ENCODE peak calls at places on chromosomes 13 and 19, in ten cellular contexts. One of them, this sample, is unnamed.

GRCh38 chr13:33191425-33192221 is 93.9 kb downstream of the STARD13 start:
- DNase-seq in tibial nerve: no peak
- DNase-seq in ovary: no peak
- DNase-seq in suprapubic skin: no peak
- DNase-seq in transverse colon: no peak
- DNase-seq in stomach: no peak
- DNase-seq in K562: no peak
- DNase-seq in A549: no peak
- DNase-seq in sigmoid colon: no peak
- DNase-seq in SK-N-SH: peak
- DNase-seq in this sample: no peak

GRCh38 chr19:49912965-49913685 is 15.9 kb upstream of the ATF5 start:
- DNase-seq in tibial nerve: no peak
- DNase-seq in ovary: peak
- DNase-seq in suprapubic skin: no peak
- DNase-seq in transverse colon: no peak
- DNase-seq in stomach: no peak
- DNase-seq in K562: no peak
- DNase-seq in A549: no peak
- DNase-seq in sigmoid colon: no peak
- DNase-seq in SK-N-SH: no peak
- DNase-seq in this sample: peak

GRCh38 chr13:59356607-59357006 is 807.1 kb downstream of the DIAPH3 start:
- DNase-seq in tibial nerve: no peak
- DNase-seq in ovary: peak
- DNase-seq in suprapubic skin: no peak
- DNase-seq in transverse colon: peak
- DNase-seq in stomach: no peak
- DNase-seq in K562: no peak
- DNase-seq in A549: no peak
- DNase-seq in sigmoid colon: peak
- DNase-seq in SK-N-SH: no peak
- DNase-seq in this sample: no peak

GRCh38 chr13:101049166-101049850 is 367.0 kb downstream of the NALCN start:
- DNase-seq in tibial nerve: no peak
- DNase-seq in ovary: no peak
- DNase-seq in suprapubic skin: no peak
- DNase-seq in transverse colon: no peak
- DNase-seq in stomach: no peak
- DNase-seq in K562: no peak
- DNase-seq in A549: no peak
- DNase-seq in sigmoid colon: no peak
- DNase-seq in SK-N-SH: no peak
- DNase-seq in this sample: no peak

GRCh38 chr19:6593651-6594416 is 2.9 kb upstream of the CD70 start:
- DNase-seq in tibial nerve: no peak
- DNase-seq in ovary: no peak
- DNase-seq in suprapubic skin: no peak
- DNase-seq in transverse colon: no peak
- DNase-seq in stomach: no peak
- DNase-seq in K562: no peak
- DNase-seq in A549: no peak
- DNase-seq in sigmoid colon: no peak
- DNase-seq in SK-N-SH: no peak
- DNase-seq in this sample: no peak

GRCh38 chr19:19062454-19063182 is 1.2 kb upstream of the SLC25A42 start:
- DNase-seq in tibial nerve: no peak
- DNase-seq in ovary: no peak
- DNase-seq in suprapubic skin: no peak
- DNase-seq in transverse colon: no peak
- DNase-seq in stomach: no peak
- DNase-seq in K562: no peak
- DNase-seq in A549: peak
- DNase-seq in sigmoid colon: no peak
- DNase-seq in SK-N-SH: no peak
- DNase-seq in this sample: no peak

GRCh38 chr13:24008679-24009078 is 111.4 kb upstream of the C1QTNF9B start:
- DNase-seq in tibial nerve: no peak
- DNase-seq in ovary: no peak
- DNase-seq in suprapubic skin: no peak
- DNase-seq in transverse colon: no peak
- DNase-seq in stomach: no peak
- DNase-seq in K562: no peak
- DNase-seq in A549: no peak
- DNase-seq in sigmoid colon: no peak
- DNase-seq in SK-N-SH: no peak
- DNase-seq in this sample: no peak

GRCh38 chr19:1749373-1750342 is 3.6 kb upstream of the ONECUT3 start:
- DNase-seq in tibial nerve: no peak
- DNase-seq in ovary: no peak
- DNase-seq in suprapubic skin: no peak
- DNase-seq in transverse colon: no peak
- DNase-seq in stomach: no peak
- DNase-seq in K562: no peak
- DNase-seq in A549: no peak
- DNase-seq in sigmoid colon: no peak
- DNase-seq in SK-N-SH: no peak
- DNase-seq in this sample: no peak

DNA sequence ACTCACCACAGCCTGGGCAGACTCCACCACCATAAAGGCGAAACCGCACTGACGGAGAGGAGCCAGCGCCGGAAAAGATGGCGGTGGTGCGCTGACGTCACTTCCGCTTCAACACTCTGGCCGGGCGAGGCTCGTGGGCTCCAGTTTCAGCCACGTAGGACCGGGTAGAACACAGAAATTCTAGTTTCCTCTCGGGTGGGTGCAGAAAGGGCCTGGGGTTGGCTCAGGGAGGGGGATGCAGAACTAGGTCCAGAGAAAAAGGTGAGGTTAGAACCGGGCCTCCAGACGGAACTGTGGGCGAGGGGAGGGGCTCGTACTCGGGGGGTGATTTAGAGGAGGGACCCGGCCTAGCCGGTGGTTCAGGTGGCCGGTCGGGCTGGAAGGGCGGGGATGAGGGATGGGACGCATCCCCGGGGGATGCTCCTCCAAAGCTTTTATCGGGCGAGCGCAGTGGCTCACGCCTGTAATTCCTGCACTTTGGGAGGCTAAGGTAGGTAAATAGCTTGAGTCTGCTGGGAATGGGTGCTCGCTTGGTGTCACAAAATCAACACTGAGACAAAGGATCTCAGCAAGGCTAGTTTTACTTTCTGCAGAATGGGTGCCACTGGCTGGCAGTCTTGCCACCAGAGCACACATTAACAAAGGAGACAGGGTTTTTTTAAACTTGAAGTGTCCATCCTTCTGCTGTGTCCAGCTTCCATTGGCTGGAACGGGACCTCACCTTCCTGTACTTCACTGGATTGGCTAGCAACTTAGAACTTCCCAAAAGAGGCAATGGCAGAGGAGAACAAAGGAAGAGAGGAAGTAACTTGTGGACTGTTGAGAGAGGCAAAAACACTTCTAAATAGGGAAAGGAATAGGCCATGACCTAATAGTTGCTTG is at the start of gene ZNF561:
- DNase-seq in tibial nerve: peak
- DNase-seq in ovary: peak
- DNase-seq in suprapubic skin: peak
- DNase-seq in transverse colon: peak
- DNase-seq in stomach: peak
- DNase-seq in K562: peak
- DNase-seq in A549: peak
- DNase-seq in sigmoid colon: peak
- DNase-seq in SK-N-SH: peak
- DNase-seq in this sample: peak
- TF ChIP-seq EP300 in tibial nerve: peak
- TF ChIP-seq EP300 in ovary: no peak
- TF ChIP-seq EP300 in suprapubic skin: no peak
- TF ChIP-seq EP300 in transverse colon: no peak
- TF ChIP-seq EP300 in stomach: no peak
- TF ChIP-seq EP300 in K562: no peak
- TF ChIP-seq EP300 in A549: no peak
- TF ChIP-seq EP300 in sigmoid colon: no peak
- TF ChIP-seq EP300 in SK-N-SH: no peak
- TF ChIP-seq EP300 in this sample: no peak

DNA sequence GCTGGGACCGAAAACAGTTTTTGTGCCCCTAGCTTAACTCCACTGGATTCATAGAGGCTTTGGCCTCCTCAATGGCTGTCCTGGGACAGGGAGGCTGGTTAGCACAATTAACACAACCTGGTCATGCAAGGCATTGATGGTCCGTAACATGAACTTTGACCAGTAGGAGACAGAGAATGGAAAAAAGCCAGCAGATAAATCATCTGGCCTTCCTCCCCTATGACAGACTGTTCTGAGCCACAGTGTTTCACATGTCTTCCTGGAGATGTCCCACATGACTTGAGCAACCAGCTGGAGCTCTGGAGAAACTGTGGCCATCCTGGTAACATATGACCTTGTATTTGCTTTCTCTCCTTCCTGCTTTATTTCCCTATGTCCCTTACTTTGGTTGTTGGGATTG is 244.2 kb downstream of the UQCRFS1 start:
- DNase-seq in tibial nerve: no peak
- DNase-seq in ovary: no peak
- DNase-seq in suprapubic skin: no peak
- DNase-seq in transverse colon: no peak
- DNase-seq in stomach: no peak
- DNase-seq in K562: no peak
- DNase-seq in A549: no peak
- DNase-seq in sigmoid colon: no peak
- DNase-seq in SK-N-SH: no peak
- DNase-seq in this sample: no peak
- H3K4me3 ChIP-seq in tibial nerve: no peak
- H3K4me3 ChIP-seq in ovary: no peak
- H3K4me3 ChIP-seq in suprapubic skin: no peak
- H3K4me3 ChIP-seq in transverse colon: no peak
- H3K4me3 ChIP-seq in stomach: no peak
- H3K4me3 ChIP-seq in K562: no peak
- H3K4me3 ChIP-seq in A549: no peak
- H3K4me3 ChIP-seq in sigmoid colon: no peak
- H3K4me3 ChIP-seq in SK-N-SH: no peak
- H3K4me3 ChIP-seq in this sample: no peak

GRCh38 chr13:31882794-31883193 is 143.5 kb downstream of the RXFP2 start:
- DNase-seq in tibial nerve: no peak
- DNase-seq in ovary: no peak
- DNase-seq in suprapubic skin: no peak
- DNase-seq in transverse colon: no peak
- DNase-seq in stomach: no peak
- DNase-seq in K562: no peak
- DNase-seq in A549: no peak
- DNase-seq in sigmoid colon: no peak
- DNase-seq in SK-N-SH: no peak
- DNase-seq in this sample: no peak

GRCh38 chr13:31884556-31884955 is 145.2 kb downstream of the RXFP2 start:
- DNase-seq in tibial nerve: no peak
- DNase-seq in ovary: no peak
- DNase-seq in suprapubic skin: no peak
- DNase-seq in transverse colon: no peak
- DNase-seq in stomach: no peak
- DNase-seq in K562: no peak
- DNase-seq in A549: no peak
- DNase-seq in sigmoid colon: no peak
- DNase-seq in SK-N-SH: no peak
- DNase-seq in this sample: no peak

GRCh38 chr13:31887311-31887710 is 144.3 kb upstream of the FRY start:
- DNase-seq in tibial nerve: no peak
- DNase-seq in ovary: no peak
- DNase-seq in suprapubic skin: no peak
- DNase-seq in transverse colon: no peak
- DNase-seq in stomach: no peak
- DNase-seq in K562: no peak
- DNase-seq in A549: no peak
- DNase-seq in sigmoid colon: no peak
- DNase-seq in SK-N-SH: no peak
- DNase-seq in this sample: no peak

GRCh38 chr13:31881495-31881882 is 142.2 kb downstream of the RXFP2 start:
- DNase-seq in tibial nerve: no peak
- DNase-seq in ovary: no peak
- DNase-seq in suprapubic skin: no peak
- DNase-seq in transverse colon: no peak
- DNase-seq in stomach: no peak
- DNase-seq in K562: no peak
- DNase-seq in A549: no peak
- DNase-seq in sigmoid colon: no peak
- DNase-seq in SK-N-SH: no peak
- DNase-seq in this sample: no peak

DNA sequence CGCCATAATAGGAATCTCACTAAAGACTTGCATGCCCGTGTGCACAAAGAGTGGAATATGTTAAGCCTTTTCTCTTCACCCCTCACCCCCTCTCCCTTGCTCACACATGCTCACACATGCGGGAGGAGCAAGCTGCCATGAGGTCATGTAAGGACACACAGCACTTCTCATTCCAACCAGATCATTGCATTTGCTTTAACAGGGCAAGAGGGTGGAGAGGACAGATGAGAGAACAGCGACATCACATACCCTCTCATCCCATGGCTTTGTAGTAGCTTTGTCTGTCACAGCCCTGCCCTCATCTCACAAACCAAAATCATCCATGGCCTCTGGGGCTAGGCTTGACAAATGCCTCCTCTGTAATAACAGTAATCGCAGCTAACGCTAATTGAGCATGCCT is 145.6 kb upstream of the FRY start:
- DNase-seq in tibial nerve: no peak
- DNase-seq in ovary: no peak
- DNase-seq in suprapubic skin: no peak
- DNase-seq in transverse colon: no peak
- DNase-seq in stomach: no peak
- DNase-seq in K562: no peak
- DNase-seq in A549: no peak
- DNase-seq in sigmoid colon: no peak
- DNase-seq in SK-N-SH: peak
- DNase-seq in this sample: no peak
- TF ChIP-seq EP300 in tibial nerve: no peak
- TF ChIP-seq EP300 in ovary: no peak
- TF ChIP-seq EP300 in suprapubic skin: no peak
- TF ChIP-seq EP300 in transverse colon: no peak
- TF ChIP-seq EP300 in stomach: no peak
- TF ChIP-seq EP300 in K562: no peak
- TF ChIP-seq EP300 in A549: no peak
- TF ChIP-seq EP300 in sigmoid colon: no peak
- TF ChIP-seq EP300 in SK-N-SH: no peak
- TF ChIP-seq EP300 in this sample: no peak

GRCh38 chr13:49326222-49326917 is 78.6 kb downstream of the CDADC1 start:
- DNase-seq in tibial nerve: no peak
- DNase-seq in ovary: no peak
- DNase-seq in suprapubic skin: no peak
- DNase-seq in transverse colon: no peak
- DNase-seq in stomach: no peak
- DNase-seq in K562: no peak
- DNase-seq in A549: no peak
- DNase-seq in sigmoid colon: no peak
- DNase-seq in SK-N-SH: no peak
- DNase-seq in this sample: no peak

GRCh38 chr13:49319555-49320350 is 72.0 kb downstream of the CDADC1 start:
- DNase-seq in tibial nerve: no peak
- DNase-seq in ovary: no peak
- DNase-seq in suprapubic skin: no peak
- DNase-seq in transverse colon: no peak
- DNase-seq in stomach: no peak
- DNase-seq in K562: no peak
- DNase-seq in A549: no peak
- DNase-seq in sigmoid colon: no peak
- DNase-seq in SK-N-SH: no peak
- DNase-seq in this sample: no peak

GRCh38 chr13:49320975-49321374 is 73.2 kb downstream of the CDADC1 start:
- DNase-seq in tibial nerve: no peak
- DNase-seq in ovary: no peak
- DNase-seq in suprapubic skin: no peak
- DNase-seq in transverse colon: no peak
- DNase-seq in stomach: no peak
- DNase-seq in K562: no peak
- DNase-seq in A549: no peak
- DNase-seq in sigmoid colon: no peak
- DNase-seq in SK-N-SH: no peak
- DNase-seq in this sample: no peak

GRCh38 chr13:49322702-49323101 is 75.0 kb downstream of the CDADC1 start:
- DNase-seq in tibial nerve: no peak
- DNase-seq in ovary: no peak
- DNase-seq in suprapubic skin: no peak
- DNase-seq in transverse colon: no peak
- DNase-seq in stomach: no peak
- DNase-seq in K562: no peak
- DNase-seq in A549: no peak
- DNase-seq in sigmoid colon: no peak
- DNase-seq in SK-N-SH: no peak
- DNase-seq in this sample: no peak

DNA sequence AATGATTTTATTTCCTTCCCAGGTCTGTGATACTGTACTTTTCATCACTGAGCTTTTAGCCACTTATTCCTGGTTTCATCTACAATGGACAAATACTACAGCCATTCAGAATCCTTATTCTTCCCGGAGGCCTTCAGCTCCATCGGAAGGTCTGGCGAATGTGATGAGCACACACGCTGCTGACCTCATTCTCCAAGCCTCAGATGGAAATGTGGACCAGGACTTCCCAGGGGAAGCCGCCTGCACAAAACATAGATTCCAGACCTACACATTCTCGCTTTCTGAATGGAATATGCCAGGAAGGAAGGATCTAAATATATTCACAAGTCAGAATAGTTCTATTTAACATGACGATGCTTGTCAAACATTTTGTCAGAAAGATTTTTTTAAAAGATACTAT is 75.6 kb downstream of the CDADC1 start:
- DNase-seq in tibial nerve: no peak
- DNase-seq in ovary: no peak
- DNase-seq in suprapubic skin: no peak
- DNase-seq in transverse colon: no peak
- DNase-seq in stomach: no peak
- DNase-seq in K562: no peak
- DNase-seq in A549: no peak
- DNase-seq in sigmoid colon: no peak
- DNase-seq in SK-N-SH: no peak
- DNase-seq in this sample: no peak
- H3K4me3 ChIP-seq in tibial nerve: no peak
- H3K4me3 ChIP-seq in ovary: no peak
- H3K4me3 ChIP-seq in suprapubic skin: no peak
- H3K4me3 ChIP-seq in transverse colon: no peak
- H3K4me3 ChIP-seq in stomach: no peak
- H3K4me3 ChIP-seq in K562: no peak
- H3K4me3 ChIP-seq in A549: no peak
- H3K4me3 ChIP-seq in sigmoid colon: no peak
- H3K4me3 ChIP-seq in SK-N-SH: no peak
- H3K4me3 ChIP-seq in this sample: no peak